ENCODE peak calls at places on chromosomes 1 and 21, in seven cellular contexts. One of them, this sample, is unnamed.

GRCh38 chr1:83999316-83999819 is 436 bp upstream of the TTLL7 start:
- DNase-seq in RWPE1: peak
- DNase-seq in foreskin melanocyte: peak
- DNase-seq in prostate gland: peak
- DNase-seq in Daoy: peak
- DNase-seq in uterus: peak
- DNase-seq in NCI-H187: peak
- DNase-seq in this sample: no peak

GRCh38 chr1:205791568-205792180 is 16.4 kb upstream of the RAB29 start:
- DNase-seq in prostate gland: peak
- DNase-seq in Daoy: peak
- DNase-seq in foreskin melanocyte: no peak
- DNase-seq in NCI-H187: peak
- DNase-seq in uterus: peak
- DNase-seq in RWPE1: peak
- DNase-seq in this sample: peak

GRCh38 chr1:173427146-173428054 is 49.7 kb upstream of the PRDX6 start:
- DNase-seq in Daoy: no peak
- DNase-seq in NCI-H187: no peak
- DNase-seq in RWPE1: no peak
- DNase-seq in prostate gland: no peak
- DNase-seq in foreskin melanocyte: no peak
- DNase-seq in uterus: no peak
- DNase-seq in this sample: no peak

GRCh38 chr1:211495584-211495983 is 3.6 kb upstream of the RD3 start:
- DNase-seq in NCI-H187: no peak
- DNase-seq in foreskin melanocyte: no peak
- DNase-seq in RWPE1: peak
- DNase-seq in uterus: no peak
- DNase-seq in Daoy: no peak
- DNase-seq in prostate gland: no peak
- DNase-seq in this sample: no peak

GRCh38 chr1:240693036-240693435 is 81.1 kb upstream of the GREM2 start:
- DNase-seq in RWPE1: no peak
- DNase-seq in uterus: no peak
- DNase-seq in prostate gland: no peak
- DNase-seq in foreskin melanocyte: no peak
- DNase-seq in Daoy: no peak
- DNase-seq in NCI-H187: no peak
- DNase-seq in this sample: no peak

GRCh38 chr1:70220015-70220414 is 1.2 kb upstream of the SRSF11 start:
- DNase-seq in Daoy: no peak
- DNase-seq in RWPE1: no peak
- DNase-seq in NCI-H187: no peak
- DNase-seq in uterus: no peak
- DNase-seq in foreskin melanocyte: no peak
- DNase-seq in prostate gland: no peak
- DNase-seq in this sample: no peak

GRCh38 chr1:45365051-45365450 is 24.8 kb upstream of the MUTYH start:
- DNase-seq in Daoy: no peak
- DNase-seq in NCI-H187: no peak
- DNase-seq in prostate gland: no peak
- DNase-seq in uterus: no peak
- DNase-seq in RWPE1: no peak
- DNase-seq in foreskin melanocyte: peak
- DNase-seq in this sample: no peak

GRCh38 chr21:25963186-25963585 is 207.4 kb downstream of the APP start:
- DNase-seq in RWPE1: peak
- DNase-seq in Daoy: peak
- DNase-seq in uterus: no peak
- DNase-seq in NCI-H187: no peak
- DNase-seq in foreskin melanocyte: no peak
- DNase-seq in prostate gland: peak
- DNase-seq in this sample: no peak

GRCh38 chr1:115706774-115707425 is 61.6 kb downstream of the CASQ2 start:
- DNase-seq in RWPE1: no peak
- DNase-seq in uterus: no peak
- DNase-seq in Daoy: peak
- DNase-seq in prostate gland: no peak
- DNase-seq in NCI-H187: peak
- DNase-seq in foreskin melanocyte: peak
- DNase-seq in this sample: no peak

GRCh38 chr1:182175340-182176068 is 114.0 kb upstream of the ZNF648 start:
- DNase-seq in foreskin melanocyte: no peak
- DNase-seq in RWPE1: peak
- DNase-seq in Daoy: peak
- DNase-seq in prostate gland: peak
- DNase-seq in NCI-H187: peak
- DNase-seq in uterus: no peak
- DNase-seq in this sample: no peak

GRCh38 chr1:223834660-223835263 is 11.0 kb downstream of the TP53BP2 start:
- DNase-seq in NCI-H187: no peak
- DNase-seq in RWPE1: no peak
- DNase-seq in uterus: no peak
- DNase-seq in foreskin melanocyte: peak
- DNase-seq in prostate gland: no peak
- DNase-seq in Daoy: no peak
- DNase-seq in this sample: no peak

GRCh38 chr21:38683222-38683621 is 122.5 kb upstream of the ETS2 start:
- DNase-seq in RWPE1: no peak
- DNase-seq in NCI-H187: no peak
- DNase-seq in uterus: no peak
- DNase-seq in Daoy: no peak
- DNase-seq in foreskin melanocyte: no peak
- DNase-seq in prostate gland: no peak
- DNase-seq in this sample: no peak

This sample was measured in C1 segment of cervical spinal cord.